ENCODE peak calls at places on chromosome 22, in five cellular contexts. V is NCI-H146, Y is upper lobe of right lung, E is NCI-H1694, Q is iPS DF 6.9. G is an unnamed sample.
A peak's percentile ranks its signal among the peaks of the same experiment; 100 is the strongest.

GRCh38 chr22:39518996-39519680 is 1.2 kb upstream of the ATF4 start:
- DNase-seq in V (peak; percentile 44), Y (no peak), E (no peak), Q (no peak), G (no peak)

GRCh38 chr22:38937036-38937435 is 20.4 kb upstream of the APOBEC3A start:
- DNase-seq in V (no peak), Y (peak; percentile 41), E (no peak), Q (no peak), G (no peak)

GRCh38 chr22:41237707-41238569 is 2.8 kb downstream of the CHADL start:
- DNase-seq in V (peak; percentile 67), Y (peak; percentile 94), E (no peak), Q (no peak), G (peak; percentile 57)

GRCh38 chr22:31393890-31394289 is 5.5 kb upstream of the DRG1 start:
- DNase-seq in V (no peak), Y (no peak), E (no peak), Q (no peak), G (no peak)

GRCh38 chr22:28989035-28989464 is 72.6 kb downstream of the C22orf31 start:
- DNase-seq in V (no peak), Y (no peak), E (no peak), Q (peak; percentile 41), G (no peak)

GRCh38 chr22:23054531-23055257 is 15.6 kb upstream of the GNAZ start:
- DNase-seq in V (no peak), Y (peak; percentile 36), E (no peak), Q (no peak), G (no peak)

GRCh38 chr22:20434773-20435172 is 2.9 kb downstream of the SCARF2 start:
- DNase-seq in V (no peak), Y (peak; percentile 39), E (no peak), Q (no peak), G (no peak)

GRCh38 chr22:38437416-38437815 is 17.6 kb downstream of the KCNJ4 start:
- DNase-seq in V (no peak), Y (no peak), E (no peak), Q (no peak), G (no peak)

GRCh38 chr22:25759825-25760231 is 17.8 kb downstream of the MYO18B start:
- DNase-seq in V (no peak), Y (no peak), E (no peak), Q (no peak), G (no peak)

GRCh38 chr22:42932857-42933782 is 76.0 kb upstream of the ARFGAP3 start:
- DNase-seq in V (no peak), Y (peak; percentile 80), E (no peak), Q (no peak), G (no peak)

GRCh38 chr22:32880906-32881596 is 79.5 kb downstream of the TIMP3 start:
- DNase-seq in V (peak; percentile 88), Y (peak; percentile 81), E (peak; percentile 85), Q (no peak), G (no peak)

GRCh38 chr22:27880778-27881394 is 38.2 kb downstream of the PITPNB start:
- DNase-seq in V (peak; percentile 26), Y (no peak), E (peak; percentile 53), Q (peak; percentile 39), G (peak; percentile 33)

GRCh38 chr22:46082633-46083032 is 67.7 kb upstream of the PPARA start:
- DNase-seq in V (no peak), Y (no peak), E (no peak), Q (no peak), G (no peak)

GRCh38 chr22:38056969-38057841 is at the start of gene PICK1:
- DNase-seq in V (peak; percentile 93), Y (peak; percentile 95), E (peak; percentile 68), Q (peak; percentile 81), G (peak; percentile 91)

GRCh38 chr22:47780281-47780875 is 1017.9 kb downstream of the TBC1D22A start:
- DNase-seq in V (no peak), Y (no peak), E (no peak), Q (no peak), G (no peak)

GRCh38 chr22:46484861-46485595 is 52.4 kb downstream of the CELSR1 start:
- DNase-seq in V (no peak), Y (no peak), E (no peak), Q (no peak), G (no peak)

GRCh38 chr22:43060213-43060612 is 29.0 kb downstream of the TTLL1 start:
- DNase-seq in V (peak; percentile 11), Y (no peak), E (no peak), Q (peak; percentile 48), G (no peak)

GRCh38 chr22:44218071-44218470 is 37.3 kb downstream of the PARVG start:
- DNase-seq in V (no peak), Y (no peak), E (no peak), Q (no peak), G (no peak)

GRCh38 chr22:42862045-42862734 is 5.1 kb upstream of the ARFGAP3 start:
- DNase-seq in V (no peak), Y (no peak), E (no peak), Q (no peak), G (no peak)

GRCh38 chr22:49207008-49207775 is 620.5 kb downstream of the BRD1 start:
- DNase-seq in V (no peak), Y (peak; percentile 47), E (no peak), Q (no peak), G (no peak)

GRCh38 chr22:19596680-19597398 is 72.6 kb upstream of the CLDN5 start:
- DNase-seq in V (peak; percentile 88), Y (no peak), E (no peak), Q (no peak), G (peak; percentile 27)

GRCh38 chr22:50622723-50623327 is 5.1 kb downstream of the ARSA start:
- DNase-seq in V (peak; percentile 92), Y (no peak), E (no peak), Q (no peak), G (peak; percentile 91)

GRCh38 chr22:41197046-41197807 is 7.9 kb upstream of the L3MBTL2 start:
- DNase-seq in V (peak; percentile 73), Y (peak; percentile 93), E (peak; percentile 59), Q (no peak), G (peak; percentile 74)

GRCh38 chr22:20833225-20833665 is 25.4 kb downstream of the PI4KA start:
- DNase-seq in V (no peak), Y (no peak), E (no peak), Q (no peak), G (no peak)

GRCh38 chr22:50443801-50444625 is 30.8 kb downstream of the SBF1 start:
- DNase-seq in V (no peak), Y (no peak), E (no peak), Q (no peak), G (no peak)

GRCh38 chr22:34414467-34415440 is 494.5 kb upstream of the LARGE1 start:
- DNase-seq in V (peak; percentile 20), Y (no peak), E (peak; percentile 11), Q (peak; percentile 93), G (peak; percentile 3)

GRCh38 chr22:20885557-20886323 is 26.9 kb downstream of the SNAP29 start:
- DNase-seq in V (peak; percentile 58), Y (peak; percentile 92), E (peak; percentile 63), Q (peak; percentile 66), G (peak; percentile 5)

GRCh38 chr22:38016182-38017078 is 32.1 kb upstream of the SOX10 start:
- DNase-seq in V (no peak), Y (no peak), E (no peak), Q (no peak), G (no peak)

G was measured in NCI-H345.